ENCODE peak calls at places on chromosome 3, in ten cellular contexts. S, Z, U, Y, M, R, V, X, A and T are unnamed samples.
A peak's percentile ranks its signal among the peaks of the same experiment; 100 is the strongest.

GRCh38 chr3:126131881-126132750 is 48.2 kb upstream of the SLC41A3 start:
- DNase-seq in S (no peak), Z (no peak), U (no peak), Y (no peak), M (no peak), R (no peak), V (no peak), X (no peak), A (no peak), T (no peak)

GRCh38 chr3:2851356-2851755 is 258.8 kb downstream of the IL5RA start:
- DNase-seq in S (no peak), Z (no peak), U (no peak), Y (no peak), M (no peak), R (no peak), V (no peak), X (no peak), A (peak; percentile 41), T (no peak)

GRCh38 chr3:67433109-67433508 is 221.3 kb downstream of the SUCLG2 start:
- DNase-seq in S (no peak), Z (no peak), U (no peak), Y (no peak), M (no peak), R (no peak), V (no peak), X (no peak), A (no peak), T (no peak)

GRCh38 chr3:144754076-144754783 is 782.6 kb downstream of the DIPK2A start:
- DNase-seq in S (no peak), Z (peak; percentile 65), U (no peak), Y (no peak), M (no peak), R (no peak), V (no peak), X (no peak), A (no peak), T (no peak)

GRCh38 chr3:111720681-111721380 is 125.7 kb upstream of the ZBED2 start:
- DNase-seq in S (no peak), Z (no peak), U (no peak), Y (no peak), M (no peak), R (no peak), V (no peak), X (no peak), A (no peak), T (no peak)

GRCh38 chr3:50245251-50245745 is 9.3 kb downstream of the GNAI2 start:
- DNase-seq in S (no peak), Z (no peak), U (peak; percentile 32), Y (no peak), M (no peak), R (no peak), V (no peak), X (no peak), A (no peak), T (no peak)

GRCh38 chr3:87771338-87772059 is 287.3 kb downstream of the CGGBP1 start:
- DNase-seq in S (no peak), Z (peak; percentile 50), U (peak; percentile 51), Y (peak; percentile 36), M (peak; percentile 10), R (peak; percentile 1), V (no peak), X (peak; percentile 69), A (peak; percentile 68), T (no peak)

GRCh38 chr3:161339517-161340500 is 31.5 kb downstream of the SPTSSB start:
- DNase-seq in S (no peak), Z (no peak), U (no peak), Y (no peak), M (no peak), R (no peak), V (no peak), X (no peak), A (no peak), T (no peak)

GRCh38 chr3:79872483-79872882 is 104.7 kb upstream of the ROBO1 start:
- DNase-seq in S (no peak), Z (no peak), U (no peak), Y (peak; percentile 93), M (no peak), R (peak; percentile 78), V (peak; percentile 92), X (no peak), A (no peak), T (no peak)

GRCh38 chr3:45915080-45915479 is 28.2 kb upstream of the CXCR6 start:
- DNase-seq in S (no peak), Z (no peak), U (no peak), Y (no peak), M (no peak), R (no peak), V (no peak), X (no peak), A (no peak), T (no peak)

GRCh38 chr3:41991399-41991798 is 29.5 kb upstream of the ULK4 start:
- DNase-seq in S (no peak), Z (no peak), U (no peak), Y (no peak), M (no peak), R (no peak), V (no peak), X (no peak), A (no peak), T (no peak)

GRCh38 chr3:121855555-121855954 is 20.5 kb downstream of the EAF2 start:
- DNase-seq in S (no peak), Z (no peak), U (peak; percentile 49), Y (peak; percentile 6), M (no peak), R (no peak), V (no peak), X (no peak), A (peak; percentile 64), T (no peak)

GRCh38 chr3:10390641-10391373 is 69.9 kb upstream of the SEC13 start:
- DNase-seq in S (no peak), Z (no peak), U (no peak), Y (no peak), M (no peak), R (no peak), V (no peak), X (no peak), A (no peak), T (no peak)

GRCh38 chr3:10387881-10388621 is 67.1 kb upstream of the SEC13 start:
- DNase-seq in S (no peak), Z (no peak), U (no peak), Y (no peak), M (no peak), R (peak; percentile 15), V (peak; percentile 36), X (peak; percentile 27), A (peak; percentile 60), T (peak; percentile 37)

GRCh38 chr3:10389995-10390394 is 69.1 kb upstream of the SEC13 start:
- DNase-seq in S (no peak), Z (peak; percentile 21), U (no peak), Y (no peak), M (no peak), R (no peak), V (no peak), X (no peak), A (no peak), T (no peak)

GRCh38 chr3:10391391-10391790 is 70.5 kb upstream of the SEC13 start:
- DNase-seq in S (no peak), Z (no peak), U (no peak), Y (no peak), M (no peak), R (no peak), V (no peak), X (no peak), A (peak; percentile 74), T (no peak)

DNA sequence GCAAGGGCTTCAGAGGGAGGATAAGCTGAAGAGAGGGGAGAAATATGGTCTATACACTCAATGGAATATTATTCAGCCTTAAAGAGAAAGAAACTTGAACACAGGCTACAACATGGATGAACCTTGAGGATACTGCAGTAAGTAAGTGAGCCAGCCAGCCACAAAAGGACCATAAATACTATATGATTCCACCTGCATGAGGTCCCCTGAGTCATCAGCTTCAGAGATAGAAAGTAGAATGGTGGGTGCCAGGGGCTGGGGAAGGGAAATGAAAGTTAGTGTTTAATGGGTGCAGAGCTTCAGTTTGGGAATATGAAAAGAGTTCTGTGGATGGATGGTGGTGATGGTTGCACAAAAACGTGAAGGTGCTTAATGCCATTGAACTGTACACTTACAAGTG is 68.4 kb upstream of the SEC13 start:
- DNase-seq in S (no peak), Z (no peak), U (no peak), Y (no peak), M (no peak), R (no peak), V (no peak), X (no peak), A (no peak), T (no peak)
- H3K27ac ChIP-seq in S (no peak overlapping the region), Z (no peak overlapping the region), U (no peak overlapping the region), Y (no peak overlapping the region), M (no peak overlapping the region), R (no peak overlapping the region), V (no peak overlapping the region), X (no peak overlapping the region), A (no peak overlapping the region), T (no peak overlapping the region)

DNA sequence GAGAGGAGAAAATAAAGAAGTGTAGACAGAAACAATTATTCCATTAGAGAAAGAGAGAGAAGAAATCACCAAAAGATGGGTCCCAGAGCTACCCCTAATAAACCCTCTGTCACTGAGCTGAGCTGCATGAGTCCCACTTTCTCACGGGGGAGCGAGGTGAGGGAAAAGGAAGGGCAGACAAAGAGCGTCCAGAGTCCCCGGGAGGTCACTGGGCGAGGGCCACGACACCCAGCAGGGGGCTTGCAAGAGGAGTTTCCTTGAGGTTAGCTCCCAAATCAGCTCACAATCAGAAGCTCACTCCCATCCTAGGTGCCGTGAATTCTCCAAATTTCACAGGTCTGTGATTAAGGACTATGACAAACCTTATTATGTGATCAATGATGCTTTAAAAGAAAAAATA is 62.3 kb downstream of the XXYLT1 start:
- DNase-seq in S (no peak), Z (no peak), U (no peak), Y (no peak), M (no peak), R (no peak), V (no peak), X (no peak), A (peak; percentile 46), T (no peak)
- H3K27ac ChIP-seq in S (no peak overlapping the region), Z (no peak overlapping the region), U (no peak overlapping the region), Y (peak overlapping the region; percentile 94), M (no peak overlapping the region), R (peak overlapping the region; percentile 99), V (peak overlapping the region; percentile 98), X (peak overlapping the region; percentile 93), A (no peak overlapping the region), T (no peak overlapping the region)

GRCh38 chr3:71579301-71579933 is 4.1 kb downstream of the FOXP1 start:
- DNase-seq in S (no peak), Z (no peak), U (no peak), Y (no peak), M (no peak), R (no peak), V (no peak), X (no peak), A (no peak), T (no peak)
- H3K27ac ChIP-seq in S (no peak overlapping the region), Z (no peak overlapping the region), U (no peak overlapping the region), Y (peak overlapping the region; percentile 54), M (no peak overlapping the region), R (peak overlapping the region; percentile 19), V (no peak overlapping the region), X (no peak overlapping the region), A (no peak overlapping the region), T (no peak overlapping the region)

DNA sequence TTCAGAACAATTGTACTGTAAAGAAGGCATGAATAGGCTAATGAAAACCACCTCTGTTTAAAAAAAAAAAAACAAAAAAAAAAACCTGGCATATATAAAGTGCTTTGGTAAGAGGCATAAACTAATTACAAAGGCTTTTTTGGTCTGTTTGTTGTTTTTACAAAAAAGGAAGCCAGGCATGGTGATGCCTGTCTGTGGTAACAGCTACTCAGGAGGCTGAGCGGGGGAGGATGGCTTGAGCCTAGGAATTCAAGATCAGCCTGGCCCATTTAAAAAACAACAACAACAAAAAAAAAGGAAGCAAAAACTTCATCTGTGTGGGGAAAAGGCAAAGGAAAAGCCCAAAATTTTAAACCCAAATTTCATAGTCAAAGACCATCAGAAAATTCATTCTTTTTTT is 47.0 kb downstream of the OSBPL10 start:
- DNase-seq in S (no peak), Z (no peak), U (no peak), Y (no peak), M (no peak), R (no peak), V (no peak), X (no peak), A (peak; percentile 57), T (no peak)
- H3K27ac ChIP-seq in S (no peak overlapping the region), Z (no peak overlapping the region), U (no peak overlapping the region), Y (no peak overlapping the region), M (no peak overlapping the region), R (no peak overlapping the region), V (no peak overlapping the region), X (no peak overlapping the region), A (no peak overlapping the region), T (no peak overlapping the region)